ENCODE peak calls at places on chromosomes 5 and 9, in seven cellular contexts. Q is D341Med; P is heart left ventricle; G is Caki2; S is stimulated activated CD8-positive, alpha-beta memory T cell treated with anti-CD3 and anti-CD28 coated beads, Interleukin-12 subunit alpha, Interleukin-12 subunit beta, amount 100 ng/mL, for 4 hours; R is A549; I is NCI-H524. B is an unnamed sample.

GRCh38 chr5:116880150-116880549 is 305.5 kb upstream of the SEMA6A start:
- DNase-seq in Q (no peak), P (no peak), G (no peak), S (no peak), R (no peak), I (no peak), B (no peak)

GRCh38 chr5:33854733-33855151 is 37.0 kb downstream of the ADAMTS12 start:
- DNase-seq in Q (no peak), P (no peak), G (peak), S (no peak), R (no peak), I (no peak), B (no peak)

GRCh38 chr5:103526164-103526915 is 36.2 kb downstream of the NUDT12 start:
- DNase-seq in Q (peak), P (no peak), G (no peak), S (no peak), R (no peak), I (no peak), B (no peak)

GRCh38 chr5:177520906-177521513 is 4.2 kb upstream of the DDX41 start:
- DNase-seq in Q (no peak), P (no peak), G (no peak), S (no peak), R (no peak), I (no peak), B (no peak)

GRCh38 chr5:56116599-56117131 is 116.5 kb downstream of the ANKRD55 start:
- DNase-seq in Q (no peak), P (no peak), G (no peak), S (no peak), R (no peak), I (no peak), B (no peak)

GRCh38 chr9:114204265-114204664 is 48.9 kb downstream of the COL27A1 start:
- DNase-seq in Q (no peak), P (no peak), G (no peak), S (no peak), R (no peak), I (no peak), B (no peak)

GRCh38 chr5:57499262-57500050 is 16.8 kb upstream of the ACTBL2 start:
- DNase-seq in Q (peak), P (no peak), G (peak), S (no peak), R (peak), I (peak), B (no peak)

GRCh38 chr9:80899208-80899607 is 790.1 kb downstream of the TLE1 start:
- DNase-seq in Q (no peak), P (no peak), G (no peak), S (no peak), R (no peak), I (no peak), B (no peak)

GRCh38 chr9:125785187-125785840 is 38.1 kb downstream of the PBX3 start:
- DNase-seq in Q (no peak), P (no peak), G (no peak), S (peak), R (no peak), I (no peak), B (no peak)

GRCh38 chr5:39760385-39761198 is 335.8 kb upstream of the DAB2 start:
- DNase-seq in Q (no peak), P (no peak), G (peak), S (no peak), R (no peak), I (no peak), B (no peak)

GRCh38 chr9:126927419-126927818 is 12.8 kb downstream of the RALGPS1 start:
- DNase-seq in Q (no peak), P (no peak), G (peak), S (no peak), R (no peak), I (no peak), B (no peak)

GRCh38 chr5:79672392-79672791 is 17.2 kb upstream of the CMYA5 start:
- DNase-seq in Q (no peak), P (no peak), G (no peak), S (no peak), R (no peak), I (no peak), B (no peak)

GRCh38 chr5:73908440-73908839 is 282.4 kb downstream of the ARHGEF28 start:
- DNase-seq in Q (no peak), P (no peak), G (no peak), S (no peak), R (no peak), I (no peak), B (no peak)

GRCh38 chr5:104412649-104413240 is 850.2 kb upstream of the NUDT12 start:
- DNase-seq in Q (peak), P (no peak), G (peak), S (no peak), R (peak), I (peak), B (no peak)

GRCh38 chr5:74442466-74442865 is 198.1 kb downstream of the ENC1 start:
- DNase-seq in Q (peak), P (no peak), G (no peak), S (no peak), R (no peak), I (peak), B (no peak)

GRCh38 chr5:132839426-132840301 is 9.2 kb upstream of the SHROOM1 start:
- DNase-seq in Q (no peak), P (no peak), G (no peak), S (no peak), R (no peak), I (no peak), B (no peak)

GRCh38 chr9:35538361-35539234 is 48.7 kb downstream of the RUSC2 start:
- DNase-seq in Q (no peak), P (peak), G (no peak), S (no peak), R (no peak), I (no peak), B (peak)